ENCODE peak calls at places on chromosomes 1 and 21, in six cellular contexts. B, F, O, Z, P and C are unnamed samples.
A peak's percentile ranks its signal among the peaks of the same experiment; 100 is the strongest.

GRCh38 chr1:227941509-227942020 is 6.2 kb downstream of the WNT9A start:
- DNase-seq in F (no peak), B (no peak), O (no peak), P (no peak), Z (no peak), C (peak; percentile 54)

GRCh38 chr1:26907071-26907922 is 6.5 kb downstream of the NR0B2 start:
- DNase-seq in P (no peak), O (no peak), F (peak; percentile 94), Z (no peak), B (no peak), C (no peak)

GRCh38 chr1:202860744-202861419 is 28.1 kb downstream of the RABIF start:
- DNase-seq in P (no peak), F (peak; percentile 45), O (no peak), Z (peak; percentile 58), B (no peak), C (no peak)

GRCh38 chr1:246128494-246129069 is 378.5 kb downstream of the SMYD3 start:
- DNase-seq in B (no peak), O (no peak), P (no peak), Z (no peak), F (no peak), C (no peak)

GRCh38 chr1:177164380-177165068 is at the start of gene ASTN1:
- DNase-seq in P (no peak), Z (no peak), O (no peak), F (peak; percentile 1), B (no peak), C (no peak)

GRCh38 chr1:61121631-61122030 is 39.3 kb downstream of the NFIA start:
- DNase-seq in O (no peak), P (no peak), B (no peak), F (peak; percentile 44), Z (no peak), C (no peak)

GRCh38 chr1:145751491-145752021 is 32.3 kb downstream of the CD160 start:
- DNase-seq in P (no peak), F (peak; percentile 87), B (no peak), O (no peak), Z (no peak), C (no peak)

GRCh38 chr21:44427241-44428120 is 27.8 kb upstream of the LRRC3 start:
- DNase-seq in O (no peak), P (no peak), B (no peak), F (no peak), Z (no peak), C (no peak)

GRCh38 chr1:7224644-7225043 is 439.4 kb downstream of the CAMTA1 start:
- DNase-seq in F (no peak), Z (no peak), P (no peak), O (no peak), B (no peak), C (peak; percentile 32)

GRCh38 chr1:212884592-212884991 is 26.5 kb downstream of the FLVCR1 start:
- DNase-seq in Z (no peak), B (no peak), F (no peak), O (no peak), P (no peak), C (no peak)

GRCh38 chr1:234875328-234875952 is 253.2 kb downstream of the TOMM20 start:
- DNase-seq in P (peak; percentile 48), F (no peak), B (no peak), Z (no peak), O (no peak), C (no peak)

GRCh38 chr1:23718482-23718881 is 24.8 kb upstream of the ELOA start:
- DNase-seq in P (no peak), B (no peak), Z (no peak), O (no peak), F (peak; percentile 39), C (no peak)

GRCh38 chr1:62022348-62022747 is 172.3 kb upstream of the L1TD1 start:
- DNase-seq in P (no peak), O (no peak), F (no peak), B (no peak), Z (no peak), C (no peak)

GRCh38 chr1:182699673-182700350 is 15.4 kb upstream of the RGS8 start:
- DNase-seq in F (no peak), B (no peak), Z (no peak), O (no peak), P (no peak), C (no peak)

GRCh38 chr1:230189276-230190183 is 122.5 kb downstream of the GALNT2 start:
- DNase-seq in Z (no peak), O (no peak), F (no peak), B (no peak), P (no peak), C (no peak)